ENCODE peak calls at places on chromosome 17, in four cellular contexts. V is HCT116; O is iris pigment epithelial cell; F is effector CD4-positive, alpha-beta T cell. H is an unnamed sample.

GRCh38 chr17:18963126-18964017 is 11.4 kb downstream of the SLC5A10 start:
- DNase-seq in O (no peak), V (no peak), F (no peak), H (no peak)

GRCh38 chr17:43839670-43840101 is 6.7 kb upstream of the MPP3 start:
- DNase-seq in V (peak), O (no peak), F (no peak), H (no peak)

GRCh38 chr17:69390735-69391501 is 23.6 kb upstream of the MAP2K6 start:
- DNase-seq in V (no peak), O (no peak), F (no peak), H (no peak)

GRCh38 chr17:7426203-7426863 is 917 bp downstream of the SPEM2 start:
- DNase-seq in V (no peak), F (no peak), O (no peak), H (no peak)

GRCh38 chr17:73553311-73553710 is 90.9 kb downstream of the SDK2 start:
- DNase-seq in V (no peak), F (no peak), O (no peak), H (no peak)

GRCh38 chr17:64780096-64781012 is 118.2 kb upstream of the SMURF2 start:
- DNase-seq in F (peak), O (no peak), V (peak), H (no peak)

GRCh38 chr17:58268326-58268725 is 12.4 kb downstream of the MPO start:
- DNase-seq in V (no peak), O (no peak), F (no peak), H (no peak)

GRCh38 chr17:17231621-17232302 is 5.2 kb downstream of the FLCN start:
- DNase-seq in F (no peak), V (no peak), O (no peak), H (no peak)

GRCh38 chr17:31072186-31072585 is 22.6 kb upstream of the NF1 start:
- DNase-seq in V (no peak), O (peak), F (no peak), H (no peak)

H was measured in tibial nerve.